ENCODE peak calls at places on chromosome 3, in ten cellular contexts. G, N, C, O, Y, H, V, Z, B and E are unnamed samples.

GRCh38 chr3:170440346-170440745 is 21.7 kb downstream of the CLDN11 start:
- DNase-seq in O (no peak), G (no peak), Y (peak; percentile 63), B (no peak), N (no peak), V (peak; percentile 29), Z (peak; percentile 59), C (no peak), H (no peak), E (no peak)

GRCh38 chr3:193078996-193079731 is 161.5 kb upstream of the MB21D2 start:
- DNase-seq in C (no peak), Y (no peak), N (no peak), G (peak; percentile 2), Z (no peak), H (no peak), B (no peak), O (no peak), V (no peak), E (no peak)

GRCh38 chr3:67593761-67594234 is 60.6 kb downstream of the SUCLG2 start:
- DNase-seq in Y (peak; percentile 68), G (no peak), H (no peak), Z (no peak), B (no peak), O (no peak), N (no peak), V (peak; percentile 57), C (no peak), E (no peak)

GRCh38 chr3:171556133-171556532 is 95.9 kb upstream of the TNIK start:
- DNase-seq in G (no peak), O (no peak), Z (no peak), V (no peak), H (no peak), C (no peak), B (no peak), N (no peak), Y (no peak), E (no peak)

GRCh38 chr3:10845839-10846656 is 30.0 kb downstream of the SLC6A11 start:
- DNase-seq in C (peak; percentile 27), O (peak; percentile 31), N (no peak), Z (no peak), Y (no peak), V (no peak), B (no peak), H (no peak), G (no peak), E (no peak)

GRCh38 chr3:169660709-169661566 is 2.6 kb downstream of the MECOM start:
- DNase-seq in Y (no peak), G (no peak), V (peak; percentile 73), Z (no peak), N (no peak), B (no peak), H (no peak), O (no peak), C (no peak), E (no peak)

GRCh38 chr3:71425491-71426071 is 157.9 kb downstream of the FOXP1 start:
- DNase-seq in O (no peak), Y (peak; percentile 95), V (no peak), N (no peak), Z (no peak), H (no peak), C (no peak), B (no peak), G (no peak), E (no peak)

GRCh38 chr3:79005084-79005483 is 762.7 kb downstream of the ROBO1 start:
- DNase-seq in Z (no peak), O (no peak), H (no peak), Y (peak; percentile 86), G (no peak), V (peak; percentile 19), B (no peak), N (peak; percentile 24), C (no peak), E (no peak)

GRCh38 chr3:100103558-100104441 is 10.5 kb downstream of the FILIP1L start:
- DNase-seq in Y (peak; percentile 56), H (no peak), B (no peak), G (no peak), Z (no peak), V (peak; percentile 52), O (no peak), C (peak; percentile 36), N (no peak), E (no peak)

GRCh38 chr3:113269661-113270060 is 58.3 kb downstream of the BOC start:
- DNase-seq in V (no peak), N (no peak), C (no peak), H (no peak), G (no peak), Y (no peak), Z (no peak), O (no peak), B (no peak), E (no peak)

GRCh38 chr3:194489736-194490612 is 3.2 kb upstream of the ATP13A3 start:
- DNase-seq in V (peak; percentile 78), B (no peak), G (no peak), C (peak; percentile 77), O (no peak), Y (peak; percentile 57), N (no peak), H (peak; percentile 49), Z (no peak), E (no peak)

GRCh38 chr3:63051920-63052319 is 176.7 kb upstream of the CADPS start:
- DNase-seq in O (no peak), Y (peak; percentile 94), N (peak; percentile 14), Z (no peak), C (no peak), H (no peak), V (peak; percentile 3), B (no peak), G (no peak), E (no peak)

GRCh38 chr3:16884748-16885587 is at the start of gene PLCL2:
- DNase-seq in H (peak; percentile 85), G (peak; percentile 33), C (peak; percentile 73), N (peak; percentile 64), Z (peak; percentile 15), Y (peak; percentile 42), O (peak; percentile 30), V (peak; percentile 54), B (no peak), E (no peak)

GRCh38 chr3:126309861-126310655 is 47.1 kb downstream of the KLF15 start:
- DNase-seq in C (no peak), N (no peak), Y (no peak), O (peak; percentile 12), V (no peak), B (no peak), G (no peak), Z (no peak), H (no peak), E (no peak)

GRCh38 chr3:156252656-156253055 is 132.3 kb downstream of the KCNAB1 start:
- DNase-seq in V (peak; percentile 8), B (no peak), N (no peak), G (no peak), O (no peak), Y (no peak), Z (no peak), C (no peak), H (no peak), E (no peak)
- TF ChIP-seq CTCF in V (no peak), B (no peak), N (no peak), G (no peak), O (no peak), Y (no peak), Z (no peak), C (no peak), H (no peak), E (no peak)

GRCh38 chr3:12536423-12536822 is 8.9 kb downstream of the MKRN2OS start:
- DNase-seq in G (no peak), Y (peak; percentile 20), B (no peak), C (no peak), Z (no peak), N (no peak), H (no peak), O (no peak), V (peak; percentile 44), E (no peak)
- TF ChIP-seq CTCF in G (no peak), Y (peak; percentile 22), B (no peak), C (peak; percentile 6), Z (no peak), N (no peak), H (no peak), O (no peak), V (peak; percentile 22), E (peak; percentile 38)

DNA sequence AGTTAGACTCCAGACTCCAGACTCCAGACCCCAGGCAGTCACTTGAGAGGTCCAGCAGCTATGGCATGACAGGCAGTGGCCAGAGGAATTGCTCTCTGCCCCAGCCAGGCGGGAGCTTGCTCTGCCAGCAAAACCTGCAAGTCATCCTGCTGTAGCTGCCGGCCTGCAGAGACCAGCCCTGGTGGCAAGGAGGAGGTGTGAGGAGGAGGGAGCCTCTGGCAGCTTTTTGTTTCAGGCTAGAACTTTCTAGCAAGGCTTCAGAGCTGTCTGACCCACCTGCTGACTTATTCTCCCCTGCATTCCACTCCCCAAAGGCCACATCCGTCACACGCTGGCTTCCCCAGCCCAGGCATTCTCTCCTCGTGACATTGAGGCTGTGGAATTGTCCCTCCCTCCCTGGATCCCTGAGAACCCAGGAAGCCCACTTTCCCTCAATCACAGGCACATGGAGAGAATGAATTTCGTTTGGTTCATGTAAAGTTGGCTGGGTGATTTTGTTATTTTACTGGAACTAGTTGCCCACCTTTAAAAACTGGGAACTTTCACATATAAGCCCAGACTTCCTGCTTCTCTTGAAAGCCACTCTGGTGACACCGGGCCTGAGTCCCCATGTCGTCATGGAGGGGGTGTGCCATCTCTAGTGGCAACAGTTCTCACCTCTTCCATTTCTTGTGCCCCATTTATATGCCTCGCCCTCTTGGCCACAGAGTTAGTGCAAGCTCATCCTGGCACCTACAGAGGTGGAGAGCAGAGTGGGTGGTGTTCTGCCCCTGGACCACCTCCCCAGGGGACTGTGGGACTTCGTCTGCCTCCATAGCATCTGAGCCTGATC is 82.8 kb downstream of the ABHD5 start:
- DNase-seq in V (peak; percentile 50), N (no peak), Y (no peak), G (no peak), C (no peak), H (no peak), B (no peak), O (peak; percentile 26), Z (no peak), E (no peak)
- TF ChIP-seq CTCF in V (no peak), N (no peak), Y (no peak), G (no peak), C (no peak), H (no peak), B (no peak), O (no peak), Z (no peak), E (no peak)

DNA sequence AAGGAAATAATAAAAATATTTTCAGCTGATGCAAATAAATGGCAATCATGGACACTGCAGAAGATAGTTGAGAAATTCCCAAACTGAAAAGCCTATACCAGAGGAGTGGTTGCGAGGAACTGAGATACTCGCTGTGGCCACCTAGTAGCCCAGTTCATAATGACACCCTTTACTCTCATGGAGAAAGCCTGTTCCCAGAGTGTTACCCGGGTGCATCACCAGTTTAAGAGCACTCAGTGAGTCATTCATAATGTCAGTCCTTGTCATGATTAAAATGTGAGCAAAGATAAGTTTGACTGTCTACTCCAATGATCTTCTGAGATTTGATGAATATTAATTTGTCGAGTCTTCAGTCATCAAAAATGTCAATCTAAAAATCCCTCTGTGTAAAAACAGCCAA is 138.4 kb upstream of the LRRC3B start:
- DNase-seq in Y (no peak), G (no peak), V (no peak), B (no peak), Z (no peak), H (no peak), N (no peak), O (no peak), C (no peak), E (no peak)
- TF ChIP-seq CTCF in Y (no peak), G (peak; percentile 49), V (no peak), B (no peak), Z (no peak), H (no peak), N (peak; percentile 29), O (no peak), C (no peak), E (no peak)

GRCh38 chr3:128784228-128784627 is 58.2 kb downstream of the RAB7A start:
- DNase-seq in V (no peak), G (peak; percentile 46), N (peak; percentile 66), C (no peak), O (no peak), Y (peak; percentile 19), B (peak; percentile 71), Z (no peak), H (no peak), E (no peak)
- TF ChIP-seq CTCF in V (peak; percentile 42), G (peak; percentile 61), N (peak; percentile 60), C (peak; percentile 45), O (peak; percentile 8), Y (peak; percentile 46), B (peak; percentile 58), Z (no peak), H (peak; percentile 72), E (peak; percentile 25)